ENCODE peak calls at places on chromosomes 13 and 19, in ten cellular contexts. R is HFF-Myc; C is Ammon's horn; E is NCI-H460; B is glutamatergic neuron; D is activated CD8-positive, alpha-beta memory T cell treated with anti-CD3 and anti-CD28 coated beads, Interleukin-2, amount 10 ng/mL, durations not matched to agents 7 days and 5 days; W is thoracic aorta; O is central memory CD8-positive, alpha-beta T cell; I is stimulated activated CD4-positive, alpha-beta T cell treated with anti-CD3 and anti-CD28 coated beads, Interleukin-12 subunit alpha, Interleukin-12 subunit beta, amount 100 ng/mL, for 24 hours; A is T-helper 2 cell. V is an unnamed sample.

GRCh38 chr13:42215578-42216421 is 56.2 kb upstream of the AKAP11 start:
- DNase-seq in R (peak), C (peak), E (peak), B (peak), D (peak), W (no peak), O (no peak), I (no peak), A (no peak), V (peak)

GRCh38 chr19:4183967-4184717 is 1.7 kb downstream of the ANKRD24 start:
- DNase-seq in R (no peak), C (no peak), E (no peak), B (no peak), D (no peak), W (no peak), O (no peak), I (no peak), A (no peak), V (no peak)

GRCh38 chr13:30792257-30793000 is 57.1 kb downstream of the ALOX5AP start:
- DNase-seq in R (peak), C (peak), E (no peak), B (peak), D (no peak), W (peak), O (no peak), I (no peak), A (no peak), V (peak)

GRCh38 chr13:30493670-30494381 is 28.1 kb upstream of the HMGB1 start:
- DNase-seq in R (no peak), C (no peak), E (no peak), B (no peak), D (no peak), W (no peak), O (no peak), I (no peak), A (no peak), V (no peak)

GRCh38 chr13:109204252-109204651 is 574.8 kb downstream of the MYO16 start:
- DNase-seq in R (no peak), C (no peak), E (no peak), B (no peak), D (no peak), W (no peak), O (no peak), I (no peak), A (no peak), V (no peak)

GRCh38 chr19:31054430-31054829 is 294.8 kb downstream of the TSHZ3 start:
- DNase-seq in R (peak), C (peak), E (no peak), B (peak), D (peak), W (no peak), O (no peak), I (no peak), A (no peak), V (no peak)

GRCh38 chr19:14370169-14370998 is 10.9 kb upstream of the ADGRE5 start:
- DNase-seq in R (no peak), C (no peak), E (no peak), B (no peak), D (peak), W (no peak), O (no peak), I (no peak), A (peak), V (no peak)

GRCh38 chr19:36081894-36082293 is 27.2 kb downstream of the WDR62 start:
- DNase-seq in R (no peak), C (no peak), E (no peak), B (no peak), D (no peak), W (no peak), O (no peak), I (no peak), A (no peak), V (no peak)

GRCh38 chr19:15562861-15563260 is 52.2 kb upstream of the CYP4F8 start:
- DNase-seq in R (peak), C (no peak), E (no peak), B (no peak), D (no peak), W (no peak), O (no peak), I (no peak), A (no peak), V (no peak)

GRCh38 chr19:2607712-2608601 is 94.5 kb downstream of the GNG7 start:
- DNase-seq in R (no peak), C (no peak), E (no peak), B (no peak), D (peak), W (no peak), O (peak), I (peak), A (peak), V (no peak)

GRCh38 chr19:50381881-50382729 is 2.0 kb upstream of the POLD1 start:
- DNase-seq in R (no peak), C (no peak), E (no peak), B (no peak), D (no peak), W (no peak), O (no peak), I (no peak), A (no peak), V (no peak)

GRCh38 chr13:36006347-36006746 is 124.8 kb downstream of the DCLK1 start:
- DNase-seq in R (no peak), C (no peak), E (no peak), B (no peak), D (no peak), W (no peak), O (no peak), I (no peak), A (no peak), V (no peak)

GRCh38 chr13:110652231-110652730 is 36.9 kb downstream of the NAXD start:
- DNase-seq in R (no peak), C (no peak), E (no peak), B (no peak), D (no peak), W (no peak), O (no peak), I (no peak), A (no peak), V (no peak)

GRCh38 chr13:43464578-43465264 is 322.1 kb downstream of the ENOX1 start:
- DNase-seq in R (no peak), C (no peak), E (no peak), B (no peak), D (no peak), W (no peak), O (no peak), I (no peak), A (no peak), V (no peak)

GRCh38 chr13:71866173-71867091 is 572 bp downstream of the DACH1 start:
- DNase-seq in R (no peak), C (peak), E (no peak), B (peak), D (no peak), W (no peak), O (no peak), I (no peak), A (no peak), V (no peak)

GRCh38 chr19:3046621-3047306 is 15.5 kb downstream of the TLE5 start:
- DNase-seq in R (no peak), C (no peak), E (no peak), B (peak), D (no peak), W (no peak), O (no peak), I (no peak), A (no peak), V (no peak)

GRCh38 chr19:33376423-33376822 is 2.9 kb downstream of the CEBPG start:
- DNase-seq in R (peak), C (no peak), E (peak), B (no peak), D (peak), W (peak), O (no peak), I (no peak), A (no peak), V (no peak)

GRCh38 chr19:34990578-34991192 is 9.4 kb upstream of the GRAMD1A start:
- DNase-seq in R (no peak), C (no peak), E (no peak), B (no peak), D (no peak), W (no peak), O (no peak), I (no peak), A (no peak), V (no peak)

GRCh38 chr13:60654405-60654804 is 257.4 kb downstream of the TDRD3 start:
- DNase-seq in R (no peak), C (peak), E (peak), B (peak), D (no peak), W (no peak), O (no peak), I (no peak), A (no peak), V (peak)

GRCh38 chr13:114106991-114107685 is 25.3 kb downstream of the RASA3 start:
- DNase-seq in R (no peak), C (no peak), E (no peak), B (no peak), D (no peak), W (no peak), O (no peak), I (no peak), A (no peak), V (no peak)

GRCh38 chr19:46745030-46745429 is 827 bp upstream of the FKRP start:
- DNase-seq in R (no peak), C (no peak), E (no peak), B (no peak), D (no peak), W (no peak), O (no peak), I (no peak), A (no peak), V (no peak)

V was measured in cerebellar cortex.